ENCODE peak calls at places on chromosomes 16 and 17, in four cellular contexts. O, E, C and Z are unnamed samples. For H3K4me1, the result is how much of the 10 kb centered on the place peaks cover.

GRCh38 chr17:80475949-80476876 is at the start of gene NPTX1:
- DNase-seq in O (peak), E (no peak), C (peak), Z (peak)

GRCh38 chr17:42009170-42009569 is 8.1 kb downstream of the DNAJC7 start:
- DNase-seq in O (peak), E (no peak), C (peak), Z (no peak)

GRCh38 chr17:2335726-2336214 is 487 bp downstream of the TSR1 start:
- DNase-seq in O (peak), E (no peak), C (no peak), Z (no peak)

GRCh38 chr16:82136956-82137818 is 32.8 kb downstream of the MPHOSPH6 start:
- DNase-seq in O (no peak), E (no peak), C (no peak), Z (no peak)

GRCh38 chr16:46689492-46690280 is at the start of gene ORC6:
- DNase-seq in O (peak), E (peak), C (peak), Z (peak)

GRCh38 chr17:10792156-10792555 is 11.7 kb downstream of the TMEM238L start:
- DNase-seq in O (no peak), E (peak), C (no peak), Z (no peak)

GRCh38 chr16:54331241-54332002 is 44.8 kb upstream of the IRX3 start:
- DNase-seq in O (peak), E (no peak), C (no peak), Z (no peak)

GRCh38 chr17:3965123-3965800 is 1.0 kb upstream of the ATP2A3 start:
- DNase-seq in O (peak), E (peak), C (peak), Z (peak)

GRCh38 chr16:57892447-57893096 is 78.4 kb downstream of the CNGB1 start:
- DNase-seq in O (no peak), E (no peak), C (peak), Z (no peak)

GRCh38 chr16:47247691-47248090 is 103.9 kb upstream of the NETO2 start:
- DNase-seq in O (peak), E (no peak), C (no peak), Z (no peak)

GRCh38 chr16:84303023-84303422 is 8.3 kb downstream of the WFDC1 start:
- DNase-seq in O (no peak), E (no peak), C (no peak), Z (no peak)

GRCh38 chr16:30115238-30115637 is 1.9 kb upstream of the GDPD3 start:
- DNase-seq in O (no peak), E (peak), C (no peak), Z (no peak)

GRCh38 chr17:1504866-1505265 is 11.5 kb downstream of the INPP5K start:
- DNase-seq in O (no peak), E (no peak), C (no peak), Z (no peak)

GRCh38 chr16:55426865-55427484 is 52.0 kb upstream of the MMP2 start:
- DNase-seq in O (no peak), E (no peak), C (no peak), Z (no peak)

GRCh38 chr17:81993726-81994592 is 16.5 kb downstream of the ASPSCR1 start:
- DNase-seq in O (peak), E (peak), C (no peak), Z (no peak)

GRCh38 chr17:81667754-81668153 is 1.2 kb downstream of the CCDC137 start:
- DNase-seq in O (peak), E (no peak), C (no peak), Z (no peak)

GRCh38 chr17:82358467-82359350 is at the start of gene TEX19:
- DNase-seq in O (no peak), E (no peak), C (peak), Z (no peak)

GRCh38 chr16:50011707-50012106 is 13.3 kb upstream of the CNEP1R1 start:
- DNase-seq in O (no peak), E (no peak), C (no peak), Z (no peak)

GRCh38 chr16:1057252-1057932 is 15.2 kb upstream of the SSTR5 start:
- DNase-seq in O (peak), E (no peak), C (no peak), Z (peak)

GRCh38 chr16:49599281-49599680 is 225.7 kb downstream of the C16orf78 start:
- DNase-seq in O (no peak), E (no peak), C (no peak), Z (no peak)

GRCh38 chr17:63932008-63932561 is at the start of gene CD79B:
- DNase-seq in O (no peak), E (peak), C (no peak), Z (peak)

GRCh38 chr16:2303923-2304322 is 36.0 kb upstream of the RNPS1 start:
- DNase-seq in O (no peak), E (no peak), C (no peak), Z (no peak)

GRCh38 chr17:48046296-48046695 is 1.9 kb upstream of the NFE2L1 start:
- DNase-seq in O (no peak), E (peak), C (no peak), Z (no peak)

GRCh38 chr16:19033761-19034160 is 33.7 kb upstream of the COQ7 start:
- DNase-seq in O (no peak), E (no peak), C (no peak), Z (no peak)

GRCh38 chr17:34269969-34270368 is at the start of gene CCL7:
- DNase-seq in O (no peak), E (no peak), C (no peak), Z (no peak)

DNA sequence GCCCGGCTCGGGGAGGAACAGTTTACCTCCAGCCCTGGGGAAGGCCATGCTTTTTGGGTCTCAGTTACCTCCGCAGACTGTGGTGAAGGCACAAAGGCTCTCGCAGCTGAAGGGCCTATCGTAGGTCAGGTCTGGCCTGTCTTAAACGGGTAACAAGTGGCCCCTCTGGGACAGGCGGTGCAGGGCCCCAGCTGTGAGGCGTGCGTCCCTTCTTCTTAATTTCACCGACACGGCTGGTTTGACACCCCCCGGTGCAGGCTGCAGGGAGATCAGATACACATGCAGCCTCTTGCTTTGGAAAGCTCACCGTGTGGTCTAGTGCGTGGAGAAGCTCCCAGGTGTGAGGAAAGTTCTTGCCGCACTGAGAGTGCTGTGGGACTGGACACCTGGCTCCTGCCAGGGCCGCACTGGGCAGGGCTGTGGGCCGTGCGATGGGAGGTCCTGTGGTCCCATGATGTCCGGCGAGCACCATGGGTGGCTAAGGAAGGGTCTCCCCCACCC is 162.4 kb downstream of the BANP start:
- DNase-seq in O (no peak), E (no peak), C (no peak), Z (no peak)
- H3K4me1 ChIP-seq in O (under half), E (under half), C (under half), Z (under half)

GRCh38 chr17:49494937-49495841 is at the start of gene NGFR:
- DNase-seq in O (peak), E (peak), C (no peak), Z (peak)
- H3K4me3 ChIP-seq in O (peak), E (no peak), C (peak), Z (peak)

GRCh38 chr17:77324227-77324626 is 183.5 kb downstream of the SEC14L1 start:
- DNase-seq in O (no peak), E (no peak), C (no peak), Z (no peak)
- H3K4me1 ChIP-seq in O (under half), E (half or more), C (half or more), Z (half or more)

GRCh38 chr17:5439446-5439764 is 450 bp upstream of the C1QBP start:
- DNase-seq in O (no peak), E (no peak), C (no peak), Z (no peak)
- H3K4me3 ChIP-seq in O (peak), E (no peak), C (peak), Z (peak)

GRCh38 chr17:77396610-77397009 is 255.8 kb downstream of the SEC14L1 start:
- DNase-seq in O (no peak), E (no peak), C (no peak), Z (no peak)
- H3K4me1 ChIP-seq in O (under half), E (under half), C (under half), Z (half or more)